ENCODE peak calls at places on chromosome 20, in five cellular contexts. H, B, R, U and G are unnamed samples.

GRCh38 chr20:36932476-36933426 is 18.8 kb downstream of the SAMHD1 start:
- DNase-seq in U (no peak), B (no peak), H (no peak), R (peak; percentile 19), G (no peak)

GRCh38 chr20:23005761-23006160 is 29.4 kb upstream of the SSTR4 start:
- DNase-seq in H (no peak), R (no peak), U (no peak), B (no peak), G (no peak)

GRCh38 chr20:62583424-62583920 is 58.8 kb upstream of the SLCO4A1 start:
- DNase-seq in R (no peak), U (no peak), H (no peak), B (no peak), G (peak; percentile 78)

GRCh38 chr20:33541074-33541473 is 51.2 kb downstream of the CBFA2T2 start:
- DNase-seq in U (no peak), B (no peak), H (peak; percentile 26), R (no peak), G (no peak)

GRCh38 chr20:56573989-56574388 is 40.9 kb downstream of the FAM209B start:
- DNase-seq in B (no peak), R (no peak), H (no peak), U (no peak), G (no peak)

GRCh38 chr20:21505810-21506530 is 7.9 kb downstream of the NKX2-2 start:
- DNase-seq in U (no peak), H (no peak), R (peak; percentile 90), B (peak; percentile 37), G (no peak)

GRCh38 chr20:19254086-19254821 is 41.8 kb downstream of the SLC24A3 start:
- DNase-seq in R (no peak), U (no peak), B (no peak), H (no peak), G (no peak)

GRCh38 chr20:10636326-10636818 is 37.4 kb downstream of the JAG1 start:
- DNase-seq in R (no peak), B (peak; percentile 73), U (no peak), H (no peak), G (no peak)

GRCh38 chr20:62860391-62860923 is 1.2 kb downstream of the TCFL5 start:
- DNase-seq in U (no peak), R (peak; percentile 83), H (no peak), B (peak; percentile 52), G (no peak)

GRCh38 chr20:5041433-5041832 is 40.1 kb upstream of the SLC23A2 start:
- DNase-seq in H (no peak), U (no peak), B (no peak), R (no peak), G (no peak)

GRCh38 chr20:17419459-17419858 is 111.7 kb downstream of the BFSP1 start:
- DNase-seq in U (no peak), B (no peak), R (no peak), H (no peak), G (no peak)

GRCh38 chr20:19991826-19992225 is 25.3 kb upstream of the NAA20 start:
- DNase-seq in U (no peak), R (no peak), B (peak; percentile 18), H (no peak), G (no peak)

GRCh38 chr20:51624157-51624731 is 81.7 kb upstream of the NFATC2 start:
- DNase-seq in R (peak; percentile 87), H (no peak), B (peak; percentile 81), U (no peak), G (no peak)

GRCh38 chr20:52649727-52650126 is 322.4 kb upstream of the TSHZ2 start:
- DNase-seq in U (no peak), B (no peak), R (no peak), H (no peak), G (no peak)
- TF ChIP-seq POLR2AphosphoS5 in U (no peak), B (no peak), R (no peak), H (no peak), G (no peak)

GRCh38 chr20:1001981-1002681 is at the start of gene RSPO4:
- DNase-seq in H (no peak), B (no peak), U (no peak), R (no peak), G (peak; percentile 49)
- H3K27ac ChIP-seq in H (no peak within 1 kb of the TSS), B (no peak within 1 kb of the TSS), U (no peak within 1 kb of the TSS), R (no peak within 1 kb of the TSS), G (no peak within 1 kb of the TSS)

DNA sequence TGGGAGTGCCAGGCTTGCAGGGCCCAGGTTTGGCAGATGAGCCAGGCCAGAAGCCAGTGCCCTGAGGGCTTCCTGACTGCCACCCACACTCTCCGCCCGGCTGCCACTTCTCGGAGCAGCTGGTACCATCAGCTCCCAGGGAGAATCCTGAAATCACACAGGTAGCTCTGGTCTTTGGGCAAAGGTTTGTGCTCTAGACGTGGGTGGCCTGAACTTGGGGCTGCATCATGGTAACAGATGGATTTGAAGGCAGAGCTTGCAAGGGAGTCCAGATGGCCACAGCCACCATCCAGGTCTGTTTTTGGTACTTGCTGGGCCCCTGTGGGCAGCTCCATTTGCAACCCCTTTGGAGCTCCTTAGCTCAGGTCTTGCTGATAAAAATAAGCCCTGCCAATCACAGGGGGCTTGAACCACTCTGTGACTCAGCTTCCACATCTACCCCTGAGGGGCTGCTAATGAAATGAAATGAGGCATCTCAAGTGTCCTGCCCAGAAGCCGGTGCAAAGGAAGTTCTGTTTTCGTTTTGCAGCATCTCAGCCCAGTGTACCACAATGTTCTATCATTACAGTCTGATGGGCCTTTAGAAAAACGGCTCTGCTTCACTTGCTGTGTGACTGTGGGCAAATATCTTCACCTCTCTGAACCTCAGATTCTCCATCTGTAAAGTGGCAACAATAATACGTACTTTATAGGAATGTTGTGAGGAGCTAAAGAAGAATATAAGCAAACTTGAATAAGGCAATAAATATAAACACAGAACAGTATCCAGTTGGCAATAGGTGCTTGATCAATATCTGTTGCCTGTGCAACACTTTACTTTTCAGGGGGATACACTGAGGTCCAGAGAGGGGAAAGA is 25.1 kb upstream of the CDH22 start:
- DNase-seq in R (no peak), U (no peak), B (no peak), H (no peak), G (no peak)
- TF ChIP-seq POLR2AphosphoS5 in R (no peak), U (no peak), B (no peak), H (no peak), G (no peak)

DNA sequence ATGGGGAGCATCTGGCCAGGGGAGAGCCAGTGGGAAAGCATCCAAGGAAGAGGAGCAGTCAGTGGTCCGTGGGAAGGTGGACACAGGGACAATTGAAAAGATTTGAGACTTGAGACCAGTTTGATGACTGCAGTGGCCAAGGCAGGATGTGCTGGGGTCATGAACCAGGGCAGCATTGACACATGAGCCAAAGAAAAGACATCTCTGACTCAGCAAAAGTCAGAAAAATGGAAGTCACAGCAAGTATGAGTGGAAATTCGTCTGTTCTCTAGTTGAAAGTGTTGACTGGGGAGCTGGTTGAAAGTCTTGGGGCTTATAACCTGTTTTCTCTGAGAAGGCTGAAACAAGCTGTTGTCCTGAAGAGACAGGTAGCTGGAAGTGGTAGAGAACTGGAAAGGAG is 31.3 kb downstream of the RAB22A start:
- DNase-seq in B (peak; percentile 8), R (no peak), U (no peak), H (no peak), G (no peak)
- H3K27ac ChIP-seq in B (peak overlapping the region; percentile 79), R (no peak overlapping the region), U (no peak overlapping the region), H (no peak overlapping the region), G (no peak overlapping the region)

DNA sequence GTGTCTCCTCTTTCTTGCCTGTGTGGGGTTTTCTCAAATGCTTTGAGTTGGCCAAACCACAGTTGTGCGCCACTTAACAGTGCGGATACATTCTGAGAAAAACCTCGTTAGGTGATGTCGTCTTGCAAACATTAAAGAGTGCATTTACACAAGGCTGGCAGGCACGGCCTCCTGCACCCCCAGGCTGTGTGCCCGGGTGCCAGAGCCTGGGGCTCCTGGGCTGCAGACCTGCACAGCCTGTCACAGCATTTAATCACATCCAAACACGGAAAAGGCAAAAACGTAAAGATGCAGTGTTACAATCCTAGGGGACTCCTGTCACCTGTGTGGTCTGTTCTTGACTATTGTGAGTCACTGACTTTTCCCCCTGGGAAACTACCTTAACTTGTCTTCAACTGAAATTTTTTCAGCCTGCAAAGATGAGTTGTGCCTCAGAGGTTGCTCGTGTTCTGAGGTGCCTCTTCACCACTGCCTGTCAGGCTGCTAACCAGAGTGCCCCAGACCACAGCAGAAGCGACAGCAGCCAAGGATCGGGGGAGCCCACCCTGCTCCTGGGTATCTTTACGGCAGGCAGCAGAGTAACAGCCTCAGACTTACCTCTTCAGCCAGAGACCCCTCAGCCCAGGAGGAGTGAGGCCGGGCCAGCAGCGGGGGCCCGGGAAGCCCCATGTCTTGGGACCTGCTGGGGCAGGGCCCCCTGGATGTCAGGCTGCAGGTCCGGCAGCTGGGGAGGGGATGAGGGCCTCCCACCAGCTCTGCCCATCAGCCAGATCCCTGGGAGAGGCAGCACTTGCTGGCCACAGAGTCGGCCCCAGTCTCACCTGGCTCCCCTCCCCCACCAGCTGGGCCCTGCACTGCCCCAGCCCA is 683 bp upstream of the C20orf204 start:
- DNase-seq in B (no peak), U (peak; percentile 59), R (peak; percentile 73), H (no peak), G (peak; percentile 42)
- TF ChIP-seq POLR2AphosphoS5 in B (peak; percentile 13), U (peak; percentile 34), R (no peak), H (no peak), G (no peak)

GRCh38 chr20:13037727-13038126 is 29.0 kb downstream of the SPTLC3 start:
- DNase-seq in B (no peak), H (no peak), U (no peak), R (no peak), G (no peak)
- H3K27ac ChIP-seq in B (no peak overlapping the region), H (no peak overlapping the region), U (no peak overlapping the region), R (no peak overlapping the region), G (no peak overlapping the region)